ENCODE peak calls at places on chromosomes 5 and 9, in five cellular contexts. M is uterus, A is tibial nerve, X is spleen, C is heart left ventricle. Z is an unnamed sample.
A peak's percentile ranks its signal among the peaks of the same experiment; 100 is the strongest.

GRCh38 chr5:123119334-123119986 is 30.4 kb downstream of the PRDM6 start:
- DNase-seq in A (no peak), M (no peak), X (no peak), C (no peak), Z (no peak)

GRCh38 chr9:100437860-100438805 is 11.2 kb downstream of the MSANTD3 start:
- DNase-seq in C (peak; percentile 52), X (no peak), A (peak; percentile 90), M (peak; percentile 81), Z (peak; percentile 78)

GRCh38 chr5:9483251-9483650 is 62.6 kb downstream of the SEMA5A start:
- DNase-seq in A (no peak), C (no peak), M (no peak), X (no peak), Z (no peak)

GRCh38 chr5:95712347-95712958 is 18.7 kb upstream of the RHOBTB3 start:
- DNase-seq in C (no peak), M (no peak), A (no peak), X (no peak), Z (no peak)

GRCh38 chr9:16964228-16964627 is 93.8 kb upstream of the BNC2 start:
- DNase-seq in C (no peak), X (no peak), M (no peak), A (no peak), Z (no peak)

GRCh38 chr5:83583859-83584258 is 112.3 kb downstream of the VCAN start:
- DNase-seq in X (no peak), A (no peak), M (no peak), C (no peak), Z (no peak)

GRCh38 chr5:38780950-38781349 is 64.9 kb upstream of the OSMR start:
- DNase-seq in M (peak; percentile 70), X (no peak), A (peak; percentile 84), C (peak; percentile 74), Z (peak; percentile 63)

GRCh38 chr5:56561-57290 is 35.2 kb upstream of the PLEKHG4B start:
- DNase-seq in A (no peak), C (no peak), X (no peak), M (no peak), Z (no peak)

GRCh38 chr5:95960802-95961616 is 642 bp downstream of the ELL2 start:
- DNase-seq in M (peak; percentile 55), X (peak; percentile 98), C (peak; percentile 81), A (peak; percentile 35), Z (peak; percentile 53)

GRCh38 chr9:134089972-134090371 is 22.1 kb upstream of the BRD3 start:
- DNase-seq in A (no peak), C (no peak), M (no peak), X (no peak), Z (no peak)

GRCh38 chr9:87686520-87687090 is 39.3 kb upstream of the CTSL start:
- DNase-seq in C (no peak), X (no peak), M (no peak), A (no peak), Z (no peak)

GRCh38 chr5:157732784-157733262 is 1.6 kb downstream of the THG1L start:
- DNase-seq in M (no peak), A (no peak), C (no peak), X (no peak), Z (no peak)

GRCh38 chr5:53246042-53246836 is 136.7 kb upstream of the MOCS2 start:
- DNase-seq in C (no peak), M (no peak), X (no peak), A (no peak), Z (no peak)

GRCh38 chr5:112386716-112387115 is 32.4 kb downstream of the EPB41L4A start:
- DNase-seq in X (no peak), C (no peak), A (no peak), M (no peak), Z (no peak)

GRCh38 chr9:106921341-106921899 is 58.5 kb downstream of the ZNF462 start:
- DNase-seq in M (peak; percentile 66), A (peak; percentile 29), C (peak; percentile 62), X (no peak), Z (no peak)

GRCh38 chr9:130451004-130451390 is 6.2 kb downstream of the ASS1 start:
- DNase-seq in C (no peak), A (no peak), M (no peak), X (no peak), Z (no peak)

GRCh38 chr9:130453487-130453886 is 8.7 kb downstream of the ASS1 start:
- DNase-seq in C (peak; percentile 64), M (peak; percentile 63), A (no peak), X (no peak), Z (no peak)

GRCh38 chr9:130450344-130451003 is 5.7 kb downstream of the ASS1 start:
- DNase-seq in C (no peak), A (no peak), M (no peak), X (no peak), Z (no peak)

GRCh38 chr9:130452835-130453234 is 8.1 kb downstream of the ASS1 start:
- DNase-seq in A (no peak), M (no peak), C (no peak), X (no peak), Z (no peak)

DNA sequence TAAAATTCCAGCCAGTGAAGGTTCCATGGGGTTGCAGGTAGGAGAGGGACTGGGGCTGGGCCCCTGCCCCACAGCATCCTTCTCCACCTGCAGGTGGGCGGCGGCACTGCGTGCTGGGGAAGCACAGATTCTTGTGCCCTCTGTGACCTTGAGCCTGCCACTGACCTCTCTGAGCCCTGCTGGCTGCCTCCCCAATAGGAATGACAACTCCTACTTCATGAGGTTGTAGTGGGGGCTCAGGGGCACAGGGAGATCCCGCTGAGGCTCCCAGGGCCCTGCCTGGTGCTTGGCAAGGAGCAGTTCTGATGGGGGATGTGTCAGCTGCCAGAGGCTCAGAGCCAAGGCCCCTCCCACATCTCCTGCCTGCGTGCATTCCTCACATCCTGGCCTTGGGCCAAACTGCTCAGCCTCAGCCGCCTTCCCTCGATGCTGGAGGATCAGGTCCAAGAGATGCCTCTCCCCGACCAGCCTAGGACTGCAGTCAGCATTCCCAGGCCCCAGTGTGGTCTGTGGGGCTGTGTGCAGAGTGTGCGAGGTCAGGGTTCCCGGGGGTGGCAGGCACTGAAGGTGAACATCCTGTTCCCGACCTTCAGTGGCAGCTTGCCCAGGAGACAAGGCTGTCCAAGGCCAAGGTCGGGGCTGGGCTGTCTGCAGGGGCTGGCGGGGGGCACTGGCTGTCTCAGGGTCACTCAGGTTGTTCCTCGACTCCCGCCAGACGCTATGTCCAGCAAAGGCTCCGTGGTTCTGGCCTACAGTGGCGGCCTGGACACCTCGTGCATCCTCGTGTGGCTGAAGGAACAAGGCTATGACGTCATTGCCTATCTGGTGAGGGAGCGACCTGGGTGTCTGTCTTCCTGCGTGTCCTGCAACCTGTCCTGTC is 7.0 kb downstream of the ASS1 start:
- DNase-seq in C (peak; percentile 87), A (peak; percentile 69), X (no peak), M (peak; percentile 94), Z (peak; percentile 56)
- TF ChIP-seq CTCF in C (peak; percentile 41), A (peak; percentile 34), X (no peak), M (no peak), Z (no peak)

GRCh38 chr9:136543280-136543679 is 2.6 kb downstream of the NOTCH1 start:
- DNase-seq in A (no peak), C (no peak), X (no peak), M (no peak), Z (no peak)

GRCh38 chr9:136544549-136545064 is 1.2 kb downstream of the NOTCH1 start:
- DNase-seq in M (no peak), A (no peak), X (peak; percentile 95), C (peak; percentile 80), Z (peak; percentile 93)

GRCh38 chr9:136545065-136545965 is 533 bp downstream of the NOTCH1 start:
- DNase-seq in A (no peak), X (peak; percentile 93), C (no peak), M (no peak), Z (no peak)

GRCh38 chr9:136542246-136543041 is 3.4 kb downstream of the NOTCH1 start:
- DNase-seq in M (no peak), X (no peak), C (no peak), A (no peak), Z (no peak)

DNA sequence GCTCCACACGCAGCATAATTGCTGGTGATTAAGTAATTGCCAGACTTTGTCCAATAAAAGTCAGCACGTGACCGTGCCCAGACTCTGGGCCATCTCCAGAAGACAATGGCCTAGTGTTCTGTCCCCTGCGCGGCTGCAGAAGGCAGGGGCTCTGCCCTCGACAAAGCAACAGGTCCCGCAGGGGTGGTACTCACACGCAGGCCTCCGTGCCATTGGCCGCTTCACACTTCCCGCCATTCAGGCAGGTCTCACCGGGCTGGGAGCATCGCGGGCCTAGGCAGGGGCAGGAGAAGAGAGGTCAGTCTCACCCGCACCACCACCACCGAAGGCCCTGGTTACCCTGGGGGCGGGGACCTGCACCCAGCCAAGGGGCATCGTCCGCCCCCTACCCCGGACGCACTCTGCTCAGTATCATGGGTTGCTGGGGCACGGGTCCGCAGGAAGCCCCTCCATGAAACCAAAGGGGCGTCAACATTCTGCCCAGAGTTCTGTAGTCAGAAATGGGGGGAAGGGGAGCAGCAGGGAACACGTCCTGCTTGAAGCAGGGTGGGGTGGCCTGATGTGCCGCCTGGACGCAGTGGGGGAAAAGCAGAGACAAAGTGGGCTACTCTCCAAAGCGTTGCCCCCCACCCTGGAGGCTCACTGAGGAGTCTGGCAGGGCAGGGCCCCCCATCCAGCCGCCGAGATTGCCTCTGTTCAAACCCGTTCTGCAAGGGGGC is 1.9 kb downstream of the NOTCH1 start:
- DNase-seq in C (no peak), A (peak; percentile 54), X (peak; percentile 88), M (no peak), Z (no peak)
- H3K4me3 ChIP-seq in C (peak overlapping the region; percentile 66), A (peak overlapping the region; percentile 96), X (peak overlapping the region; percentile 80), M (peak overlapping the region; percentile 84), Z (peak overlapping the region; percentile 54)

GRCh38 chr5:76083555-76084495 is 642 bp downstream of the SV2C start:
- DNase-seq in X (peak; percentile 67), C (no peak), A (no peak), M (no peak), Z (no peak)

GRCh38 chr5:76084496-76085285 is 1.5 kb downstream of the SV2C start:
- DNase-seq in M (no peak), X (peak; percentile 62), C (no peak), A (no peak), Z (no peak)

GRCh38 chr5:76085286-76085579 is 2.0 kb downstream of the SV2C start:
- DNase-seq in M (no peak), C (no peak), X (no peak), A (no peak), Z (no peak)

GRCh38 chr5:76081811-76082783 is 1.1 kb upstream of the SV2C start:
- DNase-seq in C (no peak), A (no peak), X (peak; percentile 74), M (no peak), Z (no peak)

DNA sequence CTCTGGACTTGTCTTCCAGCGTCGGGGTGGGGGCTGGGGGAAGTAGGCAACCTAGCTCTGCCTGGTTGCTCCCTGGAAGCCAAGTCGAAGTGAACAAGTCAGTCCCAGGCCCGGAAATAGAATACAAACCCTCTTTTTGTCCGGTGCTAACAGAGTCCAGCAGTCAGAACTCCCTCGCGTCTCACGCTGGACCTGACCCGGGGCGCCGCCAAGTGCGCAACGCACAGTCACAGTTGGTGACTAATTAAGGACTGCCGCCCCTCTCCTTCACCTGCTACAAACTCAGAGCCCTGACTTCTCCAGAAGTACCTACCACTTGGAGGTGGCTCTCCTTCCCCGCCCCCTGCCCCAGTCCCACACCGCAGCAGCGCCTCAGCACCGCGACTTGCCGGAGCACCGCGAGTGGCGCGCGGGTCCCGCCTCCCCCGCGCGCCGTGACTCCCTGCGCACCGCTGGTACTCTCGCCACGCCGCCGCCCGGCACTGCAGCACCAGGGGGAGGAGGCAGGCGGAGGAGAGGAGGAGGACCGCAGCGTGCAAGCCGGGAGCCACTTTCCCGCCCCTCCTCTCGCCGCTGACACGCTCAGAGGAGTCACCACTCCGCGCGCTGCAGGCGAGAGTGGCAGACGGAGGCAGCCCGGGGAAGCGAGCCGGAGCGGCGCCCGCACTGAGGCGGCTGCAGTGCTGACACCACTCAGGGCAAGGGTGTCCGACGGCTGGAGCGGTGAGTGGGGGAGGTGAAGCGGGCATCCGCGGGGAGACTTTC is at the start of gene SV2C:
- DNase-seq in X (peak; percentile 79), A (no peak), C (no peak), M (no peak), Z (no peak)
- TF ChIP-seq POLR2A in X (no peak), A (no peak), C (no peak), M (no peak), Z (no peak)

GRCh38 chr9:15501179-15501578 is 9.6 kb downstream of the PSIP1 start:
- DNase-seq in X (no peak), C (no peak), M (no peak), A (no peak), Z (no peak)
- TF ChIP-seq CTCF in X (no peak), C (no peak), M (no peak), A (no peak), Z (no peak)

Z was measured in lower leg skin.